ENCODE peak calls at places on chromosomes 3 and 15, in five cellular contexts. C is sigmoid colon; I is hepatocyte; F is CD8-positive, alpha-beta T cell; E is IMR-90. O is an unnamed sample.

GRCh38 chr3:24110051-24110450 is 165.0 kb downstream of the NR1D2 start:
- DNase-seq in C (no peak), I (no peak), F (no peak), E (no peak), O (no peak)

GRCh38 chr3:144687862-144688261 is 716.2 kb downstream of the DIPK2A start:
- DNase-seq in C (no peak), I (no peak), F (no peak), E (no peak), O (peak; percentile 15)

GRCh38 chr3:13159890-13160289 is 86.7 kb upstream of the IQSEC1 start:
- DNase-seq in C (peak; percentile 3), I (no peak), F (no peak), E (no peak), O (no peak)

GRCh38 chr3:194610690-194611089 is 22.5 kb downstream of the TMEM44 start:
- DNase-seq in C (no peak), I (no peak), F (no peak), E (no peak), O (no peak)

GRCh38 chr15:44010114-44010513 is 183.3 kb downstream of the WDR76 start:
- DNase-seq in C (no peak), I (no peak), F (no peak), E (peak; percentile 83), O (no peak)

GRCh38 chr3:41158947-41159346 is 40.4 kb upstream of the CTNNB1 start:
- DNase-seq in C (no peak), I (peak; percentile 68), F (no peak), E (no peak), O (no peak)

GRCh38 chr3:69092030-69092513 is 7.3 kb downstream of the ARL6IP5 start:
- DNase-seq in C (no peak), I (no peak), F (no peak), E (no peak), O (peak; percentile 51)

GRCh38 chr3:58411036-58411435 is 22.6 kb downstream of the PDHB start:
- DNase-seq in C (no peak), I (no peak), F (no peak), E (no peak), O (no peak)

GRCh38 chr3:3665961-3666640 is 133.1 kb upstream of the LRRN1 start:
- DNase-seq in C (no peak), I (no peak), F (no peak), E (no peak), O (no peak)

GRCh38 chr3:66075281-66075680 is 36.6 kb upstream of the MAGI1 start:
- DNase-seq in C (no peak), I (no peak), F (no peak), E (peak; percentile 89), O (no peak)

GRCh38 chr15:33022629-33023028 is 171.9 kb downstream of the FMN1 start:
- DNase-seq in C (peak; percentile 71), I (no peak), F (no peak), E (peak; percentile 70), O (no peak)

GRCh38 chr15:72751751-72752455 is 31.7 kb downstream of the ADPGK start:
- DNase-seq in C (no peak), I (no peak), F (no peak), E (peak; percentile 2), O (no peak)

GRCh38 chr15:63712828-63713520 is 115.8 kb downstream of the FBXL22 start:
- DNase-seq in C (no peak), I (no peak), F (no peak), E (no peak), O (peak; percentile 2)

GRCh38 chr15:99442268-99442897 is 123.4 kb upstream of the MEF2A start:
- DNase-seq in C (peak; percentile 78), I (peak; percentile 80), F (no peak), E (peak; percentile 90), O (no peak)

DNA sequence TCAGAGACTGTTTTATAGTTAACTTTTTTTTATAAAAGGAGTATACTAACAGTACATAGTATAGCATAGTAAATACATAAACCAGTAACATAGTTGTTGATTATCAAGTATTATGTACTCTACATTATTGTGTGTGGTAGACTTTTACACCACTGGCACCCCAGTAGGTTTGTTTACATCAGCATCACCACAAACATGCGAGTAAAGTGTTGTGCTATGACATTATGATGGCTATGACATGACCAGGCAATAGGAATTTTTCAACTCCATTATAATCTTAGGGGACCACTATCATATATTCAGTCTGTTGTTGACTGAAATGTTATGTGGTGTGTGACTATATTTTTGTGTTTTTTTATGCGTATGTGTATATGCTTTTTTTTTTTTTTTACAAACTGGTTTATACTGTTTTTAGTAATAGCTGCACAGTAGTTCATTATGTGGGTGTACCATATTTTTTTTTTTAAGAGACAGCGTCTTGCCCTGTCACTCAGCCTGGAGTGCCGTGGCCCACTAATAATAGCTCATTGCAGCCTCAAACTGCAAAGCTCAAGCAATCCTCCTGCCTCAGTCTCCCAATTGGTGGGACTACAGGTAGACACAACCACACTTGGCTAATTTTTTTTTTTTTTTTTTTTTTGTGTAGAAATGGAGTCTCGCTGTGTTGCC is 1.9 kb downstream of the CAPN7 start:
- DNase-seq in C (no peak), I (no peak), F (no peak), E (peak; percentile 17), O (no peak)
- H3K4me3 ChIP-seq in C (no peak overlapping the region), I (peak overlapping the region; percentile 91), F (no peak overlapping the region), E (peak overlapping the region; percentile 27), O (no peak overlapping the region)

DNA sequence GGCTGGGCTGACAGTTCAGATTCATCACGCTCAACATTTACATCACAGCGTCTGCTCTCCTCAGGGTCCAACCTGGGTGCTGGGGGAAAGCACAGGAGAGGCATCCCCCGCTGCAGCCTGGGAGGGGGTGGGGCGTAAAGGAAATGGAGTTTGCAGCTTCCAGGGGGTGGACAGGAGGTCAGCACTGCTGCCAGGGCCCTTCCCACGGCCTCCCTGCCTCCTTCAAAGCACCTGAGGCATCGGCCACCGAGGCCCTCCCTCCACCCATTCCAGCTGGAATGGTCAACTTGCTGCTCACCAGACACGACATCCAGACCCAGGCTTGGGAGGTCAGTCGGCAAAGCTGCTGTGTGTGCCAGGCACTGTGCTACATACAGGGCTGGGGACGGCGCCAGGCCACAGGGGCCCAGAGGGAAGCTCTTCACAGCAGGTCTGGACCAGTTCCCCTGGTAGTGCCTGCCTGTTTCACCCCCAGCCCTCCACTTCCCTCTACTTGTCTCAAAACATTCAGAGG is 120.8 kb downstream of the ANP32A start:
- DNase-seq in C (peak; percentile 67), I (no peak), F (no peak), E (no peak), O (no peak)
- H3K4me3 ChIP-seq in C (no peak overlapping the region), I (no peak overlapping the region), F (no peak overlapping the region), E (no peak overlapping the region), O (no peak overlapping the region)

GRCh38 chr3:45980819-45981218 is 14.8 kb downstream of the FYCO1 start:
- DNase-seq in C (no peak), I (no peak), F (no peak), E (peak; percentile 72), O (no peak)

GRCh38 chr3:45978348-45978747 is 17.3 kb downstream of the FYCO1 start:
- DNase-seq in C (no peak), I (peak; percentile 35), F (no peak), E (no peak), O (peak; percentile 98)

GRCh38 chr3:45981321-45982038 is 14.1 kb downstream of the FYCO1 start:
- DNase-seq in C (no peak), I (no peak), F (no peak), E (peak; percentile 76), O (no peak)

GRCh38 chr3:45980229-45980813 is 15.3 kb downstream of the FYCO1 start:
- DNase-seq in C (no peak), I (no peak), F (no peak), E (no peak), O (no peak)

DNA sequence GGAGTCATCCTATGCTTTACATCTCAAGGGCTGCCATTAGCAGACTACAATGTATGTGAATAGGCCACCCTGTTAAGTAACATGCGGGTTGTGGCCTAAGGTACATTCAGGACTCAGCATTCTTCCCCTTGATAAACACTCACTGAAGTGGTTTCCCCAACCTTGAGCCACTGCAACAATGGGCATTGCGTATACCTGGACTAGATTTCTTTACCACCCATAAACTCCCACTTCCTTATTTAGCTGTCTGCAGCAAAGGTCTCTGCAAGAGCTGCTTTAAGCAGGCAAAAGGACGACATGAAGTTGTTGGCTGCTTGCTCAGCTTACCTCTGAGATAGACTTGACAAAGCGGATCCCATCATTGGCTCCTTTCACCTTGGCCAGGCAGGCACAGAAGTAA is 16.2 kb downstream of the FYCO1 start:
- DNase-seq in C (no peak), I (no peak), F (no peak), E (no peak), O (no peak)
- H3K4me3 ChIP-seq in C (no peak overlapping the region), I (no peak overlapping the region), F (no peak overlapping the region), E (no peak overlapping the region), O (no peak overlapping the region)

GRCh38 chr15:38769492-38769891 is 204.9 kb upstream of the RASGRP1 start:
- DNase-seq in C (no peak), I (no peak), F (no peak), E (no peak), O (no peak)
- H3K4me3 ChIP-seq in C (no peak overlapping the region), I (no peak overlapping the region), F (no peak overlapping the region), E (no peak overlapping the region), O (no peak overlapping the region)

GRCh38 chr3:43998374-43998840 is 243.3 kb upstream of the TOPAZ1 start:
- DNase-seq in C (no peak), I (peak; percentile 12), F (no peak), E (no peak), O (no peak)

GRCh38 chr3:43999920-44000319 is 241.8 kb upstream of the TOPAZ1 start:
- DNase-seq in C (no peak), I (no peak), F (no peak), E (no peak), O (no peak)

GRCh38 chr3:43998841-43999805 is 242.6 kb upstream of the TOPAZ1 start:
- DNase-seq in C (no peak), I (peak; percentile 83), F (no peak), E (no peak), O (peak; percentile 5)

GRCh38 chr3:44001072-44001471 is 240.6 kb upstream of the TOPAZ1 start:
- DNase-seq in C (no peak), I (no peak), F (no peak), E (no peak), O (no peak)

GRCh38 chr3:44000586-44000985 is 241.1 kb upstream of the TOPAZ1 start:
- DNase-seq in C (no peak), I (peak; percentile 20), F (no peak), E (no peak), O (no peak)
- H3K4me3 ChIP-seq in C (no peak overlapping the region), I (no peak overlapping the region), F (no peak overlapping the region), E (no peak overlapping the region), O (no peak overlapping the region)

GRCh38 chr3:45944830-45945620 is 1.8 kb downstream of the CXCR6 start:
- DNase-seq in C (peak; percentile 43), I (no peak), F (no peak), E (no peak), O (no peak)
- H3K4me3 ChIP-seq in C (no peak overlapping the region), I (no peak overlapping the region), F (no peak overlapping the region), E (no peak overlapping the region), O (no peak overlapping the region)

GRCh38 chr15:22951381-22952280 is 28.5 kb downstream of the CYFIP1 start:
- DNase-seq in C (peak; percentile 75), I (no peak), F (no peak), E (no peak), O (no peak)
- H3K4me3 ChIP-seq in C (no peak overlapping the region), I (no peak overlapping the region), F (no peak overlapping the region), E (no peak overlapping the region), O (no peak overlapping the region)

GRCh38 chr3:52373676-52374075 is 57.6 kb downstream of the DNAH1 start:
- DNase-seq in C (no peak), I (no peak), F (no peak), E (peak; percentile 1), O (no peak)
- H3K4me3 ChIP-seq in C (no peak overlapping the region), I (no peak overlapping the region), F (no peak overlapping the region), E (no peak overlapping the region), O (no peak overlapping the region)

GRCh38 chr3:186529204-186529999 is 14.8 kb downstream of the CRYGS start:
- DNase-seq in C (no peak), I (no peak), F (no peak), E (no peak), O (no peak)
- H3K4me3 ChIP-seq in C (no peak overlapping the region), I (no peak overlapping the region), F (no peak overlapping the region), E (no peak overlapping the region), O (no peak overlapping the region)